ENCODE peak calls at places on chromosomes 3 and 15, in ten cellular contexts. B is myocyte, D is C1 segment of cervical spinal cord, W is endothelial cell, A is Calu3, R is iris pigment epithelial cell, O is Ammon's horn, S is NCI-H510A, E is heart right ventricle, H is GM23338. F is an unnamed sample.

GRCh38 chr3:120470870-120471269 is 20.1 kb upstream of the FSTL1 start:
- DNase-seq in B (no peak), D (no peak), W (no peak), A (no peak), R (no peak), O (peak), S (no peak), E (peak), H (no peak), F (no peak)

GRCh38 chr3:42745291-42745745 is 27.7 kb downstream of the CCDC13 start:
- DNase-seq in B (no peak), D (no peak), W (no peak), A (no peak), R (no peak), O (no peak), S (no peak), E (no peak), H (no peak), F (no peak)

GRCh38 chr3:38021196-38021595 is 8.2 kb downstream of the PLCD1 start:
- DNase-seq in B (no peak), D (no peak), W (no peak), A (no peak), R (no peak), O (no peak), S (no peak), E (no peak), H (no peak), F (no peak)

GRCh38 chr15:25066708-25067107 is 111.9 kb downstream of the SNRPN start:
- DNase-seq in B (no peak), D (no peak), W (no peak), A (no peak), R (no peak), O (no peak), S (no peak), E (no peak), H (no peak), F (no peak)

GRCh38 chr3:90026406-90026805 is 919.0 kb downstream of the EPHA3 start:
- DNase-seq in B (no peak), D (no peak), W (no peak), A (no peak), R (no peak), O (no peak), S (no peak), E (no peak), H (no peak), F (no peak)

GRCh38 chr15:37015025-37015424 is 85.3 kb downstream of the MEIS2 start:
- DNase-seq in B (no peak), D (no peak), W (no peak), A (no peak), R (peak), O (no peak), S (no peak), E (peak), H (no peak), F (no peak)

GRCh38 chr3:194103475-194103874 is 32.5 kb upstream of the HES1 start:
- DNase-seq in B (no peak), D (no peak), W (no peak), A (no peak), R (no peak), O (no peak), S (no peak), E (no peak), H (no peak), F (no peak)

GRCh38 chr3:45199837-45200648 is 26.0 kb downstream of the TMEM158 start:
- DNase-seq in B (peak), D (no peak), W (no peak), A (peak), R (peak), O (no peak), S (no peak), E (no peak), H (peak), F (peak)

GRCh38 chr3:79039192-79039591 is 728.6 kb downstream of the ROBO1 start:
- DNase-seq in B (peak), D (no peak), W (no peak), A (no peak), R (peak), O (no peak), S (no peak), E (no peak), H (no peak), F (no peak)

GRCh38 chr15:100536733-100537132 is 8.0 kb upstream of the CERS3 start:
- DNase-seq in B (no peak), D (no peak), W (no peak), A (no peak), R (no peak), O (no peak), S (no peak), E (no peak), H (no peak), F (no peak)

GRCh38 chr3:152096280-152096679 is 172.4 kb upstream of the MBNL1 start:
- DNase-seq in B (no peak), D (no peak), W (no peak), A (no peak), R (no peak), O (no peak), S (no peak), E (no peak), H (no peak), F (no peak)

GRCh38 chr3:8451696-8452095 is 49.9 kb upstream of the LMCD1 start:
- DNase-seq in B (peak), D (no peak), W (no peak), A (no peak), R (peak), O (no peak), S (no peak), E (no peak), H (no peak), F (no peak)

GRCh38 chr15:78993257-78993930 is 48.5 kb upstream of the CTSH start:
- DNase-seq in B (no peak), D (no peak), W (no peak), A (no peak), R (no peak), O (no peak), S (no peak), E (no peak), H (no peak), F (no peak)

GRCh38 chr3:60579734-60580133 is 671.5 kb downstream of the FHIT start:
- DNase-seq in B (no peak), D (no peak), W (no peak), A (no peak), R (peak), O (peak), S (no peak), E (no peak), H (no peak), F (peak)

GRCh38 chr15:88637436-88637835 is 1.4 kb upstream of the ISG20 start:
- DNase-seq in B (no peak), D (no peak), W (no peak), A (no peak), R (no peak), O (no peak), S (no peak), E (no peak), H (no peak), F (no peak)

GRCh38 chr15:64024172-64025050 is 21.9 kb downstream of the DAPK2 start:
- DNase-seq in B (peak), D (no peak), W (no peak), A (no peak), R (peak), O (no peak), S (no peak), E (no peak), H (peak), F (peak)

GRCh38 chr3:111534701-111535100 is 7.3 kb upstream of the CD96 start:
- DNase-seq in B (peak), D (no peak), W (no peak), A (no peak), R (peak), O (peak), S (no peak), E (no peak), H (no peak), F (no peak)

GRCh38 chr3:12960497-12960896 is 112.7 kb downstream of the IQSEC1 start:
- DNase-seq in B (no peak), D (no peak), W (no peak), A (no peak), R (no peak), O (no peak), S (no peak), E (no peak), H (no peak), F (no peak)

GRCh38 chr3:72055436-72055835 is 270.5 kb upstream of the PROK2 start:
- DNase-seq in B (peak), D (no peak), W (no peak), A (no peak), R (no peak), O (no peak), S (no peak), E (no peak), H (no peak), F (no peak)

GRCh38 chr3:127013758-127014535 is 31.0 kb downstream of the PLXNA1 start:
- DNase-seq in B (no peak), D (no peak), W (no peak), A (no peak), R (no peak), O (no peak), S (no peak), E (no peak), H (no peak), F (no peak)

GRCh38 chr15:75862796-75863195 is 19.5 kb downstream of the UBE2Q2 start:
- DNase-seq in B (no peak), D (no peak), W (no peak), A (no peak), R (no peak), O (no peak), S (no peak), E (no peak), H (no peak), F (no peak)

GRCh38 chr3:28122227-28122626 is 119.2 kb upstream of the CMC1 start:
- DNase-seq in B (no peak), D (no peak), W (no peak), A (no peak), R (no peak), O (no peak), S (no peak), E (no peak), H (no peak), F (no peak)

GRCh38 chr3:62597481-62597880 is 224.1 kb upstream of the FEZF2 start:
- DNase-seq in B (peak), D (no peak), W (no peak), A (no peak), R (no peak), O (no peak), S (no peak), E (no peak), H (no peak), F (no peak)

GRCh38 chr3:58924581-58924980 is 125.2 kb downstream of the CFAP20DC start:
- DNase-seq in B (peak), D (no peak), W (no peak), A (no peak), R (peak), O (no peak), S (no peak), E (no peak), H (no peak), F (no peak)

F was measured in A549.